ENCODE peak calls at places on chromosomes 4 and X, in eight cellular contexts. F is spleen, S is sciatic nerve, K is GM03348, G is ecto neural progenitor cell, M is endodermal cell, N is AG04450, X is Kasumi-1. L is an unnamed sample.
A peak's percentile ranks its signal among the peaks of the same experiment; 100 is the strongest.

GRCh38 chr4:18608910-18609525 is 587.5 kb upstream of the LCORL start:
- DNase-seq in F (no peak), S (no peak), K (no peak), G (no peak), M (no peak), N (no peak), X (no peak), L (no peak)

GRCh38 chr4:145920205-145920604 is 18.4 kb downstream of the ZNF827 start:
- DNase-seq in F (no peak), S (no peak), K (peak; percentile 92), G (no peak), M (no peak), N (peak; percentile 70), X (peak; percentile 44), L (no peak)

GRCh38 chr4:37392540-37393255 is 148.2 kb downstream of the NWD2 start:
- DNase-seq in F (no peak), S (peak; percentile 70), K (no peak), G (no peak), M (no peak), N (no peak), X (peak; percentile 51), L (peak; percentile 79)

GRCh38 chr4:132646186-132646585 is 502.9 kb upstream of the PCDH10 start:
- DNase-seq in F (no peak), S (no peak), K (no peak), G (no peak), M (no peak), N (no peak), X (no peak), L (no peak)

GRCh38 chr4:124212835-124213640 is 499.5 kb downstream of the ANKRD50 start:
- DNase-seq in F (no peak), S (no peak), K (no peak), G (no peak), M (no peak), N (no peak), X (no peak), L (no peak)

GRCh38 chr4:102554482-102554881 is 53.3 kb downstream of the NFKB1 start:
- DNase-seq in F (no peak), S (no peak), K (peak; percentile 66), G (no peak), M (peak; percentile 55), N (peak; percentile 51), X (no peak), L (no peak)

GRCh38 chrX:29662759-29663503 is 552.4 kb upstream of the MAGEB2 start:
- DNase-seq in F (no peak), S (no peak), K (peak; percentile 34), G (no peak), M (no peak), N (peak; percentile 85), X (no peak), L (no peak)

GRCh38 chr4:118973295-118973694 is 84.6 kb downstream of the SYNPO2 start:
- DNase-seq in F (no peak), S (no peak), K (no peak), G (no peak), M (no peak), N (no peak), X (no peak), L (no peak)

GRCh38 chr4:159608434-159608833 is 505.6 kb downstream of the RAPGEF2 start:
- DNase-seq in F (no peak), S (no peak), K (no peak), G (no peak), M (no peak), N (no peak), X (no peak), L (no peak)

GRCh38 chr4:81757706-81758105 is 286.0 kb upstream of the RASGEF1B start:
- DNase-seq in F (no peak), S (no peak), K (no peak), G (no peak), M (peak; percentile 51), N (no peak), X (peak; percentile 40), L (no peak)

GRCh38 chrX:40471965-40472648 is 108.7 kb upstream of the ATP6AP2 start:
- DNase-seq in F (no peak), S (no peak), K (peak; percentile 68), G (peak; percentile 63), M (peak; percentile 87), N (peak; percentile 76), X (no peak), L (no peak)

GRCh38 chr4:105472871-105473339 is 957 bp downstream of the PPA2 start:
- DNase-seq in F (no peak), S (no peak), K (no peak), G (no peak), M (no peak), N (no peak), X (no peak), L (no peak)